ENCODE peak calls at places on chromosome 12, in five cellular contexts. One of them, this sample, is unnamed. For H3K4me1, the result is how much of the 10 kb centered on the place peaks cover.

GRCh38 chr12:45357547-45358417 is 141.9 kb downstream of the ANO6 start:
- DNase-seq in lower lobe of right lung: no peak
- DNase-seq in cardiac muscle cell: peak
- DNase-seq in sigmoid colon: no peak
- DNase-seq in right lobe of liver: no peak
- DNase-seq in this sample: no peak

GRCh38 chr12:171743-172705 is 41.9 kb downstream of the SLC6A12 start:
- DNase-seq in sigmoid colon: no peak
- DNase-seq in lower lobe of right lung: no peak
- DNase-seq in right lobe of liver: no peak
- DNase-seq in cardiac muscle cell: no peak
- DNase-seq in this sample: no peak

GRCh38 chr12:116455540-116456306 is 103.5 kb upstream of the MAP1LC3B2 start:
- DNase-seq in sigmoid colon: peak
- DNase-seq in lower lobe of right lung: no peak
- DNase-seq in cardiac muscle cell: peak
- DNase-seq in right lobe of liver: peak
- DNase-seq in this sample: no peak

GRCh38 chr12:11797317-11797913 is 147.9 kb downstream of the ETV6 start:
- DNase-seq in cardiac muscle cell: peak
- DNase-seq in right lobe of liver: no peak
- DNase-seq in lower lobe of right lung: no peak
- DNase-seq in sigmoid colon: no peak
- DNase-seq in this sample: no peak

GRCh38 chr12:70907412-70907811 is 13.1 kb downstream of the PTPRR start:
- DNase-seq in lower lobe of right lung: no peak
- DNase-seq in cardiac muscle cell: no peak
- DNase-seq in sigmoid colon: no peak
- DNase-seq in right lobe of liver: no peak
- DNase-seq in this sample: no peak

GRCh38 chr12:117284160-117284559 is 77.3 kb downstream of the NOS1 start:
- DNase-seq in right lobe of liver: no peak
- DNase-seq in lower lobe of right lung: no peak
- DNase-seq in cardiac muscle cell: no peak
- DNase-seq in sigmoid colon: no peak
- DNase-seq in this sample: no peak

GRCh38 chr12:1083888-1084262 is 92.9 kb downstream of the ERC1 start:
- DNase-seq in lower lobe of right lung: no peak
- DNase-seq in sigmoid colon: no peak
- DNase-seq in right lobe of liver: no peak
- DNase-seq in cardiac muscle cell: peak
- DNase-seq in this sample: no peak

GRCh38 chr12:8577879-8578278 is 34.8 kb downstream of the AICDA start:
- DNase-seq in right lobe of liver: no peak
- DNase-seq in sigmoid colon: no peak
- DNase-seq in lower lobe of right lung: no peak
- DNase-seq in cardiac muscle cell: no peak
- DNase-seq in this sample: no peak

GRCh38 chr12:47556219-47556618 is 149.6 kb downstream of the RPAP3 start:
- DNase-seq in lower lobe of right lung: no peak
- DNase-seq in cardiac muscle cell: no peak
- DNase-seq in right lobe of liver: no peak
- DNase-seq in sigmoid colon: no peak
- DNase-seq in this sample: no peak

GRCh38 chr12:13179159-13180074 is 17.1 kb upstream of the EMP1 start:
- DNase-seq in lower lobe of right lung: peak
- DNase-seq in right lobe of liver: no peak
- DNase-seq in cardiac muscle cell: peak
- DNase-seq in sigmoid colon: peak
- DNase-seq in this sample: no peak

GRCh38 chr12:106126441-106127288 is 12.1 kb downstream of the NUAK1 start:
- DNase-seq in cardiac muscle cell: no peak
- DNase-seq in right lobe of liver: no peak
- DNase-seq in lower lobe of right lung: no peak
- DNase-seq in sigmoid colon: peak
- DNase-seq in this sample: no peak

GRCh38 chr12:50483488-50483887 is 21.3 kb upstream of the DIP2B start:
- DNase-seq in sigmoid colon: no peak
- DNase-seq in right lobe of liver: no peak
- DNase-seq in cardiac muscle cell: no peak
- DNase-seq in lower lobe of right lung: no peak
- DNase-seq in this sample: no peak
- TF ChIP-seq CTCF in sigmoid colon: no peak
- TF ChIP-seq CTCF in right lobe of liver: no peak
- TF ChIP-seq CTCF in cardiac muscle cell: no peak
- TF ChIP-seq CTCF in lower lobe of right lung: no peak
- TF ChIP-seq CTCF in this sample: no peak

GRCh38 chr12:119090865-119091264 is 87.9 kb upstream of the HSPB8 start:
- DNase-seq in lower lobe of right lung: no peak
- DNase-seq in right lobe of liver: no peak
- DNase-seq in sigmoid colon: no peak
- DNase-seq in cardiac muscle cell: no peak
- DNase-seq in this sample: no peak
- H3K27ac ChIP-seq in lower lobe of right lung: no peak
- H3K27ac ChIP-seq in right lobe of liver: no peak
- H3K27ac ChIP-seq in sigmoid colon: no peak
- H3K27ac ChIP-seq in cardiac muscle cell: peak
- H3K27ac ChIP-seq in this sample: no peak

DNA sequence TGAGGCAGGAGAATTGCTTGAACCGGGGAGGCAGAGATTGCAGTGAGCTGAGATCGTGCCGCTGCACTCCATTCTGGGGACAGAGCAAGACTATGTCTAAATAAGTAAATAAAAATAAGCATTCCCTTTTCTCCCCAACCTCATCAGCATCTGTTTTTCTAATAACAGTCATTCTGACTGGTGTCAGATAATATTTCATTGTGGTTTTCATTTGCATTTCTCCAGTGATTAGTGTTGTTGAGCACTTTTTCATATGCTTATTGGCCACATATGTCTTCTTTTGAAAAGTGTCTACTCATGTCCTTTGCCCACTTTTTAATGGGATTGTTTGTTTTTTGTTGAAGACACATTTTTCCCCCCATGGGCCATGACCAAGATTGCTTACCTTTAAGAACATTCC is 243.2 kb downstream of the ADAMTS20 start:
- DNase-seq in sigmoid colon: no peak
- DNase-seq in cardiac muscle cell: no peak
- DNase-seq in lower lobe of right lung: no peak
- DNase-seq in right lobe of liver: no peak
- DNase-seq in this sample: no peak
- H3K4me1 ChIP-seq in sigmoid colon: under half
- H3K4me1 ChIP-seq in cardiac muscle cell: under half
- H3K4me1 ChIP-seq in lower lobe of right lung: under half
- H3K4me1 ChIP-seq in right lobe of liver: under half
- H3K4me1 ChIP-seq in this sample: under half

GRCh38 chr12:127108360-127109215 is 1158.4 kb upstream of the TMEM132C start:
- DNase-seq in cardiac muscle cell: peak
- DNase-seq in right lobe of liver: peak
- DNase-seq in lower lobe of right lung: peak
- DNase-seq in sigmoid colon: no peak
- DNase-seq in this sample: no peak
- TF ChIP-seq CTCF in cardiac muscle cell: peak
- TF ChIP-seq CTCF in right lobe of liver: peak
- TF ChIP-seq CTCF in lower lobe of right lung: peak
- TF ChIP-seq CTCF in sigmoid colon: no peak
- TF ChIP-seq CTCF in this sample: peak

DNA sequence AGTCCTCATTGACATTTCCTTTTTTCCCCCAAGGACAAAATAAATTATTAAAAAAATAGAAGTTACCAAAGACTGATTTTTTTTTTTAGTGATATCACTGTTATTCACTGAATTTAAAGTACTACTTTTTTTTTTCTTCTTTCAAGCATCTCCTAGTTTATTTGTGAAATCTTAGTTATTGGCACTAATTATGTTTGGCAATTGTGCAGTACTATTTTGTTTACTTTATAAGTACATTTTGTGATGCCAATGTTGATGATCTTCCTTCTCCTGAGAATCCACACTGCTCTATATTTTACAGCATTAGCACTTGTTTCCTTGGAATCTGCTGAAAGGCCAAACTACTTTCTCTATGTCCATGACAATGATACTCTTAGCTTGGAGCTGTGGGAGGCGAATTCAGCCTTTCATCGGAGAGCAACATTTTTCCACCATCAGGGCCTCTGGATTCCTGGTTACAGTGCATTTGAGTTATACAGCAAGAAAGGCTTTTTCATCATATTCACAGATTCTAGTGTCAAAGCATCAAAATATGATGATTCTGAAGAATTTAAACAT is 123.8 kb upstream of the PTPRQ start:
- DNase-seq in right lobe of liver: no peak
- DNase-seq in cardiac muscle cell: no peak
- DNase-seq in lower lobe of right lung: no peak
- DNase-seq in sigmoid colon: no peak
- DNase-seq in this sample: no peak
- H3K27ac ChIP-seq in right lobe of liver: no peak
- H3K27ac ChIP-seq in cardiac muscle cell: no peak
- H3K27ac ChIP-seq in lower lobe of right lung: no peak
- H3K27ac ChIP-seq in sigmoid colon: no peak
- H3K27ac ChIP-seq in this sample: no peak

DNA sequence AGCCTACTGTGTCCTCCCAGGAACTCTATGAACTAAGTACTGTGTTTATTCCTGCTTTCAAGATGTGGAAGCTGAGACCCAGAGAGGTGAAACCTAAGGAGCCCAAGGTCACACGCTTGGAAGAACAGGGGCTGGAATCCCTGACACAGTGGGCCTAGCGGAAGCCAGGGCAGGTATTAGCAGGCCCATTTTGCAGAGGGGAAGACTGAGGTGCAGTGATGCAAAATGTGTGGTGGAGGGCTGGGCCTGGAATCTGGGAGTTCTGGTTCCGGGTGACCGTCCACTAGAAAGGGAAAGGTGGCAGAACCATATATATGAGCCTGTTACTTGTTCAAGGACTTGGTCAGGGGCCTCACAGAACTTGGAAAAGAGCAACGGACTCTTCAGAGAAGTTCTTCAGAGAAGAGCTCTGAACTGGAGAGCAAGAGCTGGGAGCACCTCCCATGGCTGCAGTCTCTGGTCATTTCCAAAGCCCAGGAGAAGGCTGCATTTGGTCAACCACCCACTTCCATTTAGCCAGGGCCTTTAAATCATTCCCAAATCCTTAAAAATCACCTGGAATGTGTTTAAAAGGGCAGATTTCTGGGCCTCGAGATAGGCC is 119.5 kb downstream of the CHST11 start:
- DNase-seq in cardiac muscle cell: no peak
- DNase-seq in sigmoid colon: no peak
- DNase-seq in right lobe of liver: no peak
- DNase-seq in lower lobe of right lung: no peak
- DNase-seq in this sample: no peak
- H3K4me1 ChIP-seq in cardiac muscle cell: under half
- H3K4me1 ChIP-seq in sigmoid colon: under half
- H3K4me1 ChIP-seq in right lobe of liver: under half
- H3K4me1 ChIP-seq in lower lobe of right lung: under half
- H3K4me1 ChIP-seq in this sample: under half

GRCh38 chr12:132502882-132503193 is 12.9 kb downstream of the FBRSL1 start:
- DNase-seq in right lobe of liver: no peak
- DNase-seq in sigmoid colon: no peak
- DNase-seq in cardiac muscle cell: no peak
- DNase-seq in lower lobe of right lung: no peak
- DNase-seq in this sample: no peak
- TF ChIP-seq CTCF in right lobe of liver: no peak
- TF ChIP-seq CTCF in sigmoid colon: no peak
- TF ChIP-seq CTCF in cardiac muscle cell: no peak
- TF ChIP-seq CTCF in lower lobe of right lung: no peak
- TF ChIP-seq CTCF in this sample: no peak

GRCh38 chr12:104490850-104491249 is 34.1 kb downstream of the CHST11 start:
- DNase-seq in sigmoid colon: no peak
- DNase-seq in lower lobe of right lung: no peak
- DNase-seq in cardiac muscle cell: no peak
- DNase-seq in right lobe of liver: no peak
- DNase-seq in this sample: no peak
- H3K27ac ChIP-seq in sigmoid colon: no peak
- H3K27ac ChIP-seq in lower lobe of right lung: no peak
- H3K27ac ChIP-seq in cardiac muscle cell: no peak
- H3K27ac ChIP-seq in right lobe of liver: no peak
- H3K27ac ChIP-seq in this sample: no peak

GRCh38 chr12:32454866-32455265 is 55.5 kb downstream of the FGD4 start:
- DNase-seq in lower lobe of right lung: no peak
- DNase-seq in sigmoid colon: no peak
- DNase-seq in right lobe of liver: no peak
- DNase-seq in cardiac muscle cell: peak
- DNase-seq in this sample: no peak
- H3K4me1 ChIP-seq in lower lobe of right lung: under half
- H3K4me1 ChIP-seq in sigmoid colon: under half
- H3K4me1 ChIP-seq in right lobe of liver: under half
- H3K4me1 ChIP-seq in cardiac muscle cell: under half
- H3K4me1 ChIP-seq in this sample: half or more